ENCODE peak calls at places on chromosomes 11 and 22, in seven cellular contexts. H, G, Y, F, P, X and V are unnamed samples.

GRCh38 chr11:14359573-14360031 is 619 bp upstream of the RRAS2 start:
- DNase-seq in H (no peak), G (no peak), Y (no peak), F (no peak), P (no peak), X (no peak), V (no peak)

GRCh38 chr11:8292351-8292750 is 28.7 kb upstream of the LMO1 start:
- DNase-seq in H (no peak), G (no peak), Y (peak), F (peak), P (no peak), X (no peak), V (no peak)

GRCh38 chr11:61026121-61027031 is 54.9 kb downstream of the CD6 start:
- DNase-seq in H (no peak), G (no peak), Y (no peak), F (peak), P (peak), X (no peak), V (no peak)

GRCh38 chr11:92670293-92670890 is 299.1 kb upstream of the MTNR1B start:
- DNase-seq in H (no peak), G (no peak), Y (no peak), F (no peak), P (no peak), X (no peak), V (no peak)

GRCh38 chr11:31529701-31530100 is 20.1 kb downstream of the ELP4 start:
- DNase-seq in H (no peak), G (no peak), Y (no peak), F (no peak), P (no peak), X (no peak), V (no peak)

GRCh38 chr22:36339171-36340065 is 48.3 kb downstream of the MYH9 start:
- DNase-seq in H (peak), G (peak), Y (no peak), F (no peak), P (no peak), X (no peak), V (peak)

GRCh38 chr11:72228844-72229231 is 4.3 kb downstream of the INPPL1 start:
- DNase-seq in H (no peak), G (no peak), Y (no peak), F (no peak), P (no peak), X (no peak), V (no peak)

GRCh38 chr11:126265801-126266200 is 2.9 kb downstream of the SRPRA start:
- DNase-seq in H (peak), G (peak), Y (no peak), F (no peak), P (no peak), X (no peak), V (no peak)

GRCh38 chr22:44735518-44736428 is 16.6 kb upstream of the ARHGAP8 start:
- DNase-seq in H (no peak), G (peak), Y (peak), F (peak), P (peak), X (peak), V (peak)

GRCh38 chr22:41290262-41291221 is 4.6 kb upstream of the RANGAP1 start:
- DNase-seq in H (peak), G (peak), Y (peak), F (no peak), P (no peak), X (no peak), V (peak)

GRCh38 chr11:1546536-1547466 is 25.3 kb downstream of the DUSP8 start:
- DNase-seq in H (peak), G (peak), Y (peak), F (no peak), P (peak), X (peak), V (no peak)

GRCh38 chr22:47042116-47042825 is 279.8 kb downstream of the TBC1D22A start:
- DNase-seq in H (no peak), G (no peak), Y (no peak), F (no peak), P (no peak), X (no peak), V (no peak)

GRCh38 chr11:118881130-118881717 is 2.5 kb upstream of the CXCR5 start:
- DNase-seq in H (no peak), G (no peak), Y (no peak), F (no peak), P (no peak), X (no peak), V (no peak)

GRCh38 chr22:37206118-37206840 is 6.0 kb downstream of the SSTR3 start:
- DNase-seq in H (no peak), G (no peak), Y (no peak), F (peak), P (no peak), X (no peak), V (no peak)

GRCh38 chr11:9901931-9902330 is 238.1 kb downstream of the SWAP70 start:
- DNase-seq in H (no peak), G (no peak), Y (no peak), F (no peak), P (no peak), X (no peak), V (no peak)

GRCh38 chr11:70054020-70054419 is 24.1 kb upstream of the ANO1 start:
- DNase-seq in H (no peak), G (no peak), Y (no peak), F (no peak), P (no peak), X (no peak), V (no peak)

GRCh38 chr11:45736424-45736823 is 68.5 kb upstream of the SLC35C1 start:
- DNase-seq in H (peak), G (peak), Y (no peak), F (peak), P (no peak), X (no peak), V (peak)

GRCh38 chr11:131688056-131688693 is 317.8 kb downstream of the NTM start:
- DNase-seq in H (peak), G (peak), Y (peak), F (no peak), P (no peak), X (peak), V (peak)

GRCh38 chr11:73308003-73308962 is at the start of gene ARHGEF17:
- DNase-seq in H (peak), G (peak), Y (peak), F (peak), P (no peak), X (peak), V (peak)

GRCh38 chr11:81071641-81072040 is 1630.8 kb upstream of the TENM4 start:
- DNase-seq in H (no peak), G (no peak), Y (no peak), F (no peak), P (no peak), X (no peak), V (no peak)

DNA sequence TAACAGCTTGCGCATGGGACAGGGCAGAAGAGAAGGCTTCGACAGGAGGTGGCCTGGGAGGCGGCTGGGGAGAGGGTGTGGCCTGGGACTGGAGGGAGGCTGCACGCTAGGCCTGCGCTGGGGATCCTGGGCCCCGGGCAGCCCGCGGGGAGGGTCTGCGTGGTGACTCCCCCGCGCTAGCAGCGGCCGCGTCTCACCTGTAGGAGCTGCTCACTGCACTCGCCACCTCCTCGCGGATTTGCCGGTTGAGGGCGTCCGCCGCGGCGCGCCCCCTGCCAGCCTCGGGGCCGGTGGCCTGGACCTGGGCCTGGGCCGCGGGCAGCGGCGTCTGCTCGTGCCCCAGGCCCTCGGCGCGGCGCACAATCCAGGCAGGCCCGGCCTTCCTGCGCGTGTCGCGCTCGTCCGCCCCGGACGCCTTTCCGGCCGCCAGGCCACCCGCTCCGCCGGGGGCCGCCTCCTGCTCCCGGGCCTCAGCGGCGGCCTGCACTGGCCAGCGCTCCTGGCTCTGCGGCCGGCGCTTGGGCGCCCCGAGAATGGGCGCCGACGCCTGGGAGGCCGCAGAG is 1.5 kb downstream of the MAP6 start:
- DNase-seq in H (peak), G (no peak), Y (peak), F (no peak), P (no peak), X (no peak), V (no peak)
- H3K4me3 ChIP-seq in H (no peak), G (peak), Y (peak), F (peak), P (no peak), X (no peak), V (peak)

DNA sequence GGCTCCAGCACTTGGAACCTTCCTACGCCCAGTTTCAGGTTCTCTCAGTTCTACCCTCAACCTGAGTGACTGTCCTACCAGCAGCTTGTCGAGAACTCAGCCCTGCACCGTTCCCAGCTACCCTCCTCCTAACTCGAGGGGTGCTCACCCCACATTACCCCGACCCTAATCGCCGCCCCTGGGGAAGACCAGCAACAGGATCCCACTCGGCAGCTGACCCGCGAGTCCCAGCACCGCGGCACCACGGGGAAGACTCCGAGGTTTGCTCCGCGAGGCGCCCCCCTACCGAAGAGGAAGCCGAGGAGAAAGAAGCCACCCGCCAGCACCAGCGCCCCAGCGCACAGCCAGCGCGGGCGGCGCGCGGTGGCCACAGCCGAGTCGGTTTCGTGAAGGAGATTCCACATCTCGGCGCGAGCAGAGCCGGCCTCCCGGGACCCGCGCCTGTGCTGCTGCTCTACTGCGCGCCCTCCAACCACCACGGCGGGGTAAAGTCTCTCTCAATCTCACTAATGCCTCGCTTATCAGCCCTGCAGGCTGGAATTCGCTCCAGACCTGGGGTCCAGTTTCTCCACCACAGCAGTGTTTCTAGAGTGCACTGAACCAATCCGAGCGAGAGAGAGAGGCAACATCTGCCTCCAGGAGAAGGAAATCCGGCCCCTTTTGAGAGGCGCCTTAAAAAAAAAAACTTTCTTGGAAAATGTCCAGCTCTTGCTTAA is at the start of gene FOLH1:
- DNase-seq in H (no peak), G (peak), Y (no peak), F (peak), P (no peak), X (peak), V (no peak)
- H3K4me3 ChIP-seq in H (no peak), G (peak), Y (no peak), F (peak), P (no peak), X (no peak), V (no peak)

GRCh38 chr11:68872216-68873003 is 30.7 kb upstream of the CPT1A start:
- DNase-seq in H (peak), G (peak), Y (no peak), F (no peak), P (no peak), X (no peak), V (peak)

GRCh38 chr11:68867067-68867466 is 25.4 kb upstream of the CPT1A start:
- DNase-seq in H (no peak), G (no peak), Y (no peak), F (no peak), P (no peak), X (no peak), V (no peak)

GRCh38 chr11:68868221-68868620 is 26.5 kb upstream of the CPT1A start:
- DNase-seq in H (no peak), G (no peak), Y (no peak), F (no peak), P (no peak), X (no peak), V (no peak)

GRCh38 chr11:68865241-68865640 is 23.5 kb upstream of the CPT1A start:
- DNase-seq in H (no peak), G (no peak), Y (no peak), F (no peak), P (no peak), X (no peak), V (no peak)

DNA sequence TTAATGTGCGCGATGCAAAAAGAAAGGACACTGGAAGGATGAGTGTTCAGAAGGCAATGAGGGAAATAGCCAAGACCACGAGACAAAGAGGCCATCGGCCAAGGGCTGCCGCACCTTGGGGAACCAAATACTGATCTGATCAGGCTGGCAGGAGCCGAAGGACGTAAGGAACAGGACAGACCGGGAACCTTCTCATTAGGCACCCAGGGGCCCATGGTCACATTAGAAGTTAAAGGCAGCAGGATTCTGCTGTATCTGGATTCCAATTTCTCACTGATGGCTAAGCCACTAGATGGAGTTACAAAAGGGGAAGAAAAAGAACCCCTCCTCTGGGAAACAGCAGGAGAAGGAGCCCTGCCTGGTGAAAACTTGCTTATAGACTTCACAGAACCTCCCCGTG is 28.8 kb upstream of the CPT1A start:
- DNase-seq in H (no peak), G (peak), Y (no peak), F (no peak), P (no peak), X (no peak), V (peak)
- H3K4me3 ChIP-seq in H (peak), G (peak), Y (peak), F (peak), P (no peak), X (peak), V (peak)

DNA sequence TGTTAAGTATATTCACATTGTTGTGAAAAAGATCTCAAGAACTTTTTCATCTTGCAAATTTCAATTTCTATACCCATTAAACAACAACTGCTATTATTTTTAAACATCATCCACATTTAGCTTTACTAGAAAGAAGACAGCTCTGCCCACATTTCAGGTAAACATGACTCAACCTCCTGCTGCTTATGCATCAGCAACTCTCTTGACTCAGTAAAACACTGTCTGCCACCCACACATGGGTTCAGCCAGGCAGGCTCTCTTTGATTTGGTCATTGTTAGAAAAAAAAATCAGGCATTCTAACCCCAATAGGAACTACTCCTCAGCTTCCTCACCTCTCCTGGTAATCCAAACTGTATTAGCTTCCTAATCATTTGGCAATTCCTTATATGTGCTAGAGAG is 5.1 kb upstream of the ENDOD1 start:
- DNase-seq in H (peak), G (no peak), Y (no peak), F (no peak), P (no peak), X (no peak), V (peak)
- H3K4me3 ChIP-seq in H (no peak), G (no peak), Y (no peak), F (no peak), P (no peak), X (no peak), V (no peak)

GRCh38 chr22:29348956-29349355 is 33.5 kb upstream of the RASL10A start:
- DNase-seq in H (no peak), G (no peak), Y (no peak), F (no peak), P (no peak), X (no peak), V (no peak)

GRCh38 chr22:29343313-29343805 is 27.9 kb upstream of the RASL10A start:
- DNase-seq in H (peak), G (peak), Y (peak), F (peak), P (no peak), X (no peak), V (peak)

GRCh38 chr22:29344137-29344536 is 28.6 kb upstream of the RASL10A start:
- DNase-seq in H (peak), G (peak), Y (no peak), F (peak), P (no peak), X (no peak), V (peak)

GRCh38 chr22:29346659-29347058 is 31.2 kb upstream of the RASL10A start:
- DNase-seq in H (no peak), G (no peak), Y (no peak), F (no peak), P (no peak), X (no peak), V (no peak)

DNA sequence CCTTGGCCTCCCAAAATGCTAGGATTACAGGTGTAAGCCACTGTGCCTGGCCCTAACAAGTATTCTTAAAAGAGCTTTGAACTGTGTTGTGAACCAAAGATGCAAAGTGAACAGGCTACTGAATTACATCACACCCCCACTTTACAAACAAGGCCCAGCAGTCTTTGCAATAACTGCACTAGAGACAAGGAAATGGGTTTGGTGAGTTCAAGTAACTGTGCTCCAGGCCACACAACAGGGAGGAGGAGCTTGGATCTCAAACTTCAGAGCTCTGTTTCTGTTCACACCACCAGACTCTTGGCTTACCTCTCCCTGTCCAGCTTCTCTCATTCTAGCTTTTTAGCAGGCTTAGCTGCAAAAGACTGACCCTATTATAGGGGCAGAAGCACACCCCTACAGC is 30.4 kb upstream of the RASL10A start:
- DNase-seq in H (peak), G (peak), Y (no peak), F (no peak), P (no peak), X (no peak), V (peak)
- H3K4me3 ChIP-seq in H (no peak), G (no peak), Y (no peak), F (no peak), P (no peak), X (no peak), V (no peak)